ENCODE peak calls at places on chromosomes 6 and 20, in four cellular contexts. J, Y, E and H are unnamed samples.

GRCh38 chr6:13281630-13282156 is 46.6 kb downstream of the TBC1D7 start:
- DNase-seq in Y (no peak), E (no peak), J (no peak), H (no peak)

GRCh38 chr20:13220194-13220856 is 749 bp upstream of the ISM1 start:
- DNase-seq in E (peak; percentile 49), J (peak; percentile 12), Y (peak; percentile 23), H (no peak)

GRCh38 chr20:54981181-54981580 is 505.8 kb downstream of the DOK5 start:
- DNase-seq in E (no peak), Y (no peak), J (no peak), H (no peak)

GRCh38 chr20:19932170-19932667 is 84.9 kb upstream of the NAA20 start:
- DNase-seq in Y (no peak), E (peak; percentile 86), J (no peak), H (no peak)

GRCh38 chr6:129844118-129844891 is 16.8 kb downstream of the TMEM244 start:
- DNase-seq in E (peak; percentile 66), Y (no peak), J (no peak), H (no peak)

GRCh38 chr20:57398231-57398821 is 7.1 kb downstream of the RBM38 start:
- DNase-seq in J (peak; percentile 79), E (no peak), Y (peak; percentile 85), H (peak; percentile 92)

GRCh38 chr6:134936476-134936875 is 13.4 kb downstream of the ALDH8A1 start:
- DNase-seq in E (no peak), J (no peak), Y (no peak), H (no peak)

GRCh38 chr6:114346451-114346850 is 3.6 kb upstream of the HS3ST5 start:
- DNase-seq in Y (no peak), E (no peak), J (no peak), H (no peak)

GRCh38 chr6:137631323-137631722 is 137.1 kb upstream of the OLIG3 start:
- DNase-seq in E (no peak), J (no peak), Y (no peak), H (no peak)

GRCh38 chr6:156618600-156619205 is 158.5 kb upstream of the ARID1B start:
- DNase-seq in E (no peak), J (no peak), Y (no peak), H (no peak)

GRCh38 chr6:157221049-157221816 is 102.1 kb downstream of the TMEM242 start:
- DNase-seq in Y (peak; percentile 88), J (peak; percentile 78), E (peak; percentile 97), H (peak; percentile 87)

GRCh38 chr20:44188752-44189151 is 1.8 kb upstream of the JPH2 start:
- DNase-seq in Y (no peak), J (no peak), E (no peak), H (no peak)

GRCh38 chr6:19719691-19720127 is 117.5 kb upstream of the ID4 start:
- DNase-seq in E (peak; percentile 79), J (no peak), Y (no peak), H (no peak)

GRCh38 chr6:89035252-89036106 is 45.1 kb upstream of the PNRC1 start:
- DNase-seq in Y (no peak), J (no peak), E (peak; percentile 86), H (no peak)

GRCh38 chr6:453152-453551 is 61.6 kb downstream of the IRF4 start:
- DNase-seq in Y (no peak), J (no peak), E (peak; percentile 76), H (no peak)

GRCh38 chr20:51860015-51860882 is 57.9 kb upstream of the SALL4 start:
- DNase-seq in J (no peak), E (peak; percentile 83), Y (no peak), H (no peak)

GRCh38 chr6:102793752-102794151 is 1400.2 kb downstream of the GRIK2 start:
- DNase-seq in J (no peak), Y (no peak), E (no peak), H (no peak)

GRCh38 chr6:121413831-121414368 is 21.5 kb upstream of the GJA1 start:
- DNase-seq in Y (no peak), E (no peak), J (no peak), H (no peak)

GRCh38 chr6:132414761-132415160 is 13.5 kb upstream of the MOXD1 start:
- DNase-seq in J (no peak), Y (no peak), E (no peak), H (no peak)

GRCh38 chr6:2412731-2413130 is 167.3 kb upstream of the GMDS start:
- DNase-seq in Y (no peak), J (no peak), E (peak; percentile 65), H (no peak)

GRCh38 chr20:46970937-46971630 is 76.4 kb downstream of the EYA2 start:
- DNase-seq in J (no peak), Y (no peak), E (peak; percentile 66), H (peak; percentile 26)

GRCh38 chr6:154914288-154914687 is 80.8 kb upstream of the TIAM2 start:
- DNase-seq in E (no peak), Y (no peak), J (no peak), H (no peak)

GRCh38 chr20:23244207-23244915 is 106.2 kb upstream of the NXT1 start:
- DNase-seq in J (no peak), E (peak; percentile 74), Y (no peak), H (no peak)

GRCh38 chr6:105898286-105898685 is 187.8 kb upstream of the PRDM1 start:
- DNase-seq in Y (no peak), J (no peak), E (peak; percentile 22), H (no peak)